ENCODE peak calls at places on chromosomes 3 and 15, in four cellular contexts. N, H, G and J are unnamed samples.

GRCh38 chr3:82194870-82195269 is 433.4 kb upstream of the GBE1 start:
- DNase-seq in N (no peak), H (no peak), G (no peak), J (no peak)

GRCh38 chr3:46020766-46021510 is 6.3 kb downstream of the XCR1 start:
- DNase-seq in N (no peak), H (no peak), G (no peak), J (no peak)

GRCh38 chr3:136595862-136596697 is 156.1 kb downstream of the STAG1 start:
- DNase-seq in N (no peak), H (no peak), G (no peak), J (no peak)

GRCh38 chr15:36313021-36313420 is 266.4 kb upstream of the CDIN1 start:
- DNase-seq in N (no peak), H (no peak), G (no peak), J (no peak)

GRCh38 chr3:15630646-15631350 is 29.3 kb downstream of the BTD start:
- DNase-seq in N (peak), H (no peak), G (no peak), J (no peak)

GRCh38 chr15:40731034-40731433 is 24.0 kb downstream of the RMDN3 start:
- DNase-seq in N (no peak), H (no peak), G (no peak), J (no peak)

GRCh38 chr15:74319596-74320357 is 47.7 kb downstream of the CYP11A1 start:
- DNase-seq in N (no peak), H (no peak), G (no peak), J (no peak)

GRCh38 chr3:99659032-99659431 is 20.6 kb downstream of the COL8A1 start:
- DNase-seq in N (no peak), H (no peak), G (no peak), J (no peak)

GRCh38 chr3:135970500-135971116 is 5.1 kb downstream of the PPP2R3A start:
- DNase-seq in N (no peak), H (no peak), G (no peak), J (no peak)

GRCh38 chr3:139310474-139310933 is 33.3 kb upstream of the MRPS22 start:
- DNase-seq in N (no peak), H (no peak), G (no peak), J (peak)

GRCh38 chr3:149657458-149657795 is 398 bp downstream of the WWTR1 start:
- DNase-seq in N (no peak), H (no peak), G (no peak), J (no peak)

GRCh38 chr3:38255627-38256026 is 10.0 kb upstream of the SLC22A13 start:
- DNase-seq in N (no peak), H (no peak), G (no peak), J (no peak)

GRCh38 chr3:76997733-76998132 is 42.2 kb upstream of the ROBO2 start:
- DNase-seq in N (no peak), H (no peak), G (no peak), J (no peak)

GRCh38 chr15:66252411-66253295 is 897 bp downstream of the MEGF11 start:
- DNase-seq in N (peak), H (no peak), G (no peak), J (peak)

GRCh38 chr15:79035814-79036213 is 54.8 kb downstream of the RASGRF1 start:
- DNase-seq in N (no peak), H (no peak), G (no peak), J (no peak)

GRCh38 chr3:194132465-194133358 is 3.2 kb upstream of the HES1 start:
- DNase-seq in N (no peak), H (no peak), G (no peak), J (no peak)

GRCh38 chr3:10746001-10746400 is 70.0 kb upstream of the SLC6A11 start:
- DNase-seq in N (no peak), H (no peak), G (no peak), J (no peak)

GRCh38 chr3:179347383-179348194 is at the start of gene MFN1:
- DNase-seq in N (peak), H (peak), G (peak), J (peak)

GRCh38 chr3:11846281-11847034 is at the start of gene TAMM41:
- DNase-seq in N (peak), H (peak), G (peak), J (peak)

GRCh38 chr3:177921153-177921552 is 615.1 kb upstream of the KCNMB2 start:
- DNase-seq in N (no peak), H (no peak), G (no peak), J (no peak)

GRCh38 chr3:124607163-124607562 is 123.1 kb upstream of the UMPS start:
- DNase-seq in N (no peak), H (no peak), G (no peak), J (no peak)

GRCh38 chr3:141076821-141077571 is 25.8 kb downstream of the SPSB4 start:
- DNase-seq in N (no peak), H (no peak), G (no peak), J (no peak)

GRCh38 chr15:34216527-34217270 is 6.8 kb upstream of the KATNBL1 start:
- DNase-seq in N (no peak), H (no peak), G (no peak), J (no peak)

GRCh38 chr15:41115652-41116115 is 396 bp downstream of the INO80 start:
- DNase-seq in N (peak), H (no peak), G (no peak), J (peak)

GRCh38 chr3:46892285-46893145 is 15.0 kb downstream of the PTH1R start:
- DNase-seq in N (no peak), H (peak), G (no peak), J (peak)

GRCh38 chr3:100231668-100232067 is 29.1 kb upstream of the TBC1D23 start:
- DNase-seq in N (no peak), H (no peak), G (no peak), J (no peak)

GRCh38 chr3:13427662-13428603 is 7.8 kb upstream of the NUP210 start:
- DNase-seq in N (peak), H (no peak), G (no peak), J (no peak)

GRCh38 chr3:179000144-179000543 is 71.5 kb downstream of the ZMAT3 start:
- DNase-seq in N (no peak), H (no peak), G (no peak), J (no peak)

GRCh38 chr15:60423540-60423939 is 25.8 kb upstream of the ANXA2 start:
- DNase-seq in N (no peak), H (no peak), G (no peak), J (peak)

GRCh38 chr15:39623550-39623931 is 42.7 kb downstream of the THBS1 start:
- DNase-seq in N (no peak), H (no peak), G (peak), J (no peak)

GRCh38 chr3:153138267-153139210 is 23.5 kb upstream of the RAP2B start:
- DNase-seq in N (no peak), H (no peak), G (peak), J (peak)

GRCh38 chr3:56361731-56362130 is 106.5 kb downstream of the ERC2 start:
- DNase-seq in N (no peak), H (no peak), G (no peak), J (no peak)

GRCh38 chr3:168865022-168865551 is 769.4 kb upstream of the GOLIM4 start:
- DNase-seq in N (peak), H (no peak), G (no peak), J (no peak)

GRCh38 chr3:44932271-44932670 is 43.7 kb downstream of the ZDHHC3 start:
- DNase-seq in N (no peak), H (no peak), G (no peak), J (no peak)

GRCh38 chr15:85482896-85483295 is 102.5 kb downstream of the AKAP13 start:
- DNase-seq in N (no peak), H (no peak), G (no peak), J (no peak)

GRCh38 chr3:89353465-89353864 is 246.0 kb downstream of the EPHA3 start:
- DNase-seq in N (no peak), H (no peak), G (no peak), J (no peak)
- TF ChIP-seq ATF3 in N (no peak), H (no peak), G (no peak), J (no peak)

GRCh38 chr3:61875073-61875472 is 313.7 kb downstream of the PTPRG start:
- DNase-seq in N (no peak), H (no peak), G (no peak), J (no peak)

GRCh38 chr3:61872077-61872706 is 310.8 kb downstream of the PTPRG start:
- DNase-seq in N (no peak), H (no peak), G (no peak), J (no peak)

GRCh38 chr3:61869378-61869777 is 308.0 kb downstream of the PTPRG start:
- DNase-seq in N (no peak), H (no peak), G (no peak), J (no peak)

GRCh38 chr3:61868499-61868898 is 307.1 kb downstream of the PTPRG start:
- DNase-seq in N (no peak), H (no peak), G (no peak), J (no peak)

DNA sequence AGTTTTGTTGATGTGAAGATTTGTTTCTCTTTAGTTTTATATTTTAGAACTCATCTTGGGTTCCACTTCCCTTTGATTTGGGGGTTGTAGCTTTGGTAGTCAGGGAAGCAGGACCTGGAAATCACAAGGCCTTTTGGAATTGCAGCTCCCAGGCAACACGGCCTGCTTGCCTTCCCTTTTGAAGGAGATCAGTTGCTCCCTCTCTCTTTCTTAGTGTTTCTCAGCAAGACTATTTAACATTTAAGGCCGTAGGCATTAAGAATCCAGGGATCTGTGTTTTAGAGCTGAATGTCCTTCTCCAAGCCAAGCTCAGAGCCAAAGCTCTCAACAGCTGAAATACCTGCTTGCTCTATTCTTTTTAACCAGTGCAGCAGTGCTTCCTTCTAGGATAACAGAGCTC is 310.3 kb downstream of the PTPRG start:
- DNase-seq in N (no peak), H (no peak), G (no peak), J (no peak)
- TF ChIP-seq EGR1 in N (no peak), H (no peak), G (no peak), J (no peak)

GRCh38 chr15:80735344-80735743 is 40.2 kb downstream of the ABHD17C start:
- DNase-seq in N (no peak), H (no peak), G (no peak), J (no peak)

GRCh38 chr15:80743189-80743833 is 35.9 kb upstream of the CEMIP start:
- DNase-seq in N (no peak), H (no peak), G (no peak), J (no peak)

GRCh38 chr15:80744411-80744810 is 34.8 kb upstream of the CEMIP start:
- DNase-seq in N (no peak), H (no peak), G (no peak), J (no peak)

GRCh38 chr15:80736571-80736970 is 41.5 kb downstream of the ABHD17C start:
- DNase-seq in N (no peak), H (no peak), G (no peak), J (no peak)

GRCh38 chr15:80739919-80740318 is 39.3 kb upstream of the CEMIP start:
- DNase-seq in N (no peak), H (no peak), G (no peak), J (no peak)
- TF ChIP-seq ATF3 in N (no peak), H (no peak), G (no peak), J (no peak)

DNA sequence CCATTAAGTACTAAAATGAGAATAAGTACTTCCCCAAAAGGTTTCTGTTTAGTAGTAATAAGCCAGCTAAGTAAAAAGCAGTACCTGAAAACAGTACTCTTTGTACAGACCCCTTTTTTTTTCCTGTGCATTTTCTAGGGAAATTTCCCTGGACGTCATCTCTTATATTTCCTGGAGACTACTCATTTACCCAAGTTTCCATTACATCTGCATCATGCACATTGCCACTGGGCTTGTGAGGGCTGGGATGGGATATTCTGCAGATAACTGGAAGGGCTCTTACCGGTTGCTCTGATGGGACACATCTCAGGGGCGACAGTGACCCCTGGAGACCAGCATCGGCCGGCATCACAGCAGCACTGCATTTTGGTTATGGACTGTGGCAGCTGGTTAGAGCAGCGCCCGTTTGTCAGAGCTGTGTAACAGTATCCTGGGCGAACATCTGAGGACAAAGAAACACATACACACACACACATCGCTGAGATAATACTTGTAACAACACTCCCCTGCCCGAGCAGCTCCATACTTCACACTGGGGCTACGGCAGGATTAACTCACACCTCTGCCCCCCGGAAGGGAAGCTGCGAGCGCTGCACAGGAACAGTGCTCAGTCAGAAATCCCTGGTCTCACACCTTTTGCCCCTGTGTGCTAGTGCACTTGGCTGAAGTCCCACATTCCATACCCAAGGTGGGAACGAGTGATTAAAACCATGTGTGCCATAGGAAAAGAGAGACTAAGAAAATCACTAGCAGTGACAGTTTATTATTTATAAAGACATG is 124.9 kb downstream of the FBN1 start:
- DNase-seq in N (peak), H (peak), G (no peak), J (peak)
- TF ChIP-seq EGR1 in N (no peak), H (no peak), G (no peak), J (no peak)

GRCh38 chr3:189305412-189305811 is 133.6 kb downstream of the TPRG1 start:
- DNase-seq in N (no peak), H (no peak), G (no peak), J (no peak)
- TF ChIP-seq ATF3 in N (no peak), H (no peak), G (no peak), J (no peak)

DNA sequence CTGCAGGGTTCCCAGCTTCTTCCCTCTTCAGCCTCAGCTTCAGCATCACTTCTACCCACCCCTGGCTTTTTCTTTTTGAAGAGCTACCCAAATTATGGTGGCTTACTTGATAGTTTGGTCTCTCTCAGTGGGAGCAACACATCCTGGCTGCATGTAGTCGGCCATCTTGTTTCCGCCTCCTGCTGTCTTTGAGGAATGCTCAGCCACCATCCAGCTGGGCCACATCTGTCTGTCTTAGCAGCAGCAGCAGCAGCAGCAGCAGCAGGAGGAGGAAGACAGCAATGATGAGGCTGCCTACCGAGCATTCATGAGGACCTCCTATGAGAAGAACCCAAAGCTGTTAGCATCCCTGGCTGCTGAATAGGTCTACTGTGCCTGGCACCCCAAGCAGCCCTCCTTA is 19.7 kb downstream of the IL16 start:
- DNase-seq in N (no peak), H (no peak), G (no peak), J (no peak)
- TF ChIP-seq EGR1 in N (no peak), H (no peak), G (no peak), J (no peak)

GRCh38 chr15:64617727-64618126 is 157.3 kb downstream of the ZNF609 start:
- DNase-seq in N (no peak), H (no peak), G (no peak), J (no peak)

GRCh38 chr15:64618569-64618968 is 156.8 kb downstream of the RBPMS2 start:
- DNase-seq in N (no peak), H (no peak), G (no peak), J (no peak)

GRCh38 chr15:64618138-64618537 is 157.3 kb downstream of the RBPMS2 start:
- DNase-seq in N (no peak), H (no peak), G (no peak), J (no peak)

GRCh38 chr15:64620991-64621495 is 154.3 kb downstream of the RBPMS2 start:
- DNase-seq in N (no peak), H (no peak), G (no peak), J (no peak)

GRCh38 chr15:64619880-64620839 is 155.2 kb downstream of the RBPMS2 start:
- DNase-seq in N (no peak), H (no peak), G (no peak), J (no peak)
- TF ChIP-seq ATF3 in N (no peak), H (no peak), G (no peak), J (no peak)